ENCODE peak calls at places on chromosomes 4 and X, in seven cellular contexts. B is colonic mucosa, E is astrocyte of the spinal cord, K is AG10803, I is tibial artery, Y is GM12865, W is adrenal gland. N is an unnamed sample.

GRCh38 chr4:99117876-99118693 is 26.0 kb downstream of the ADH4 start:
- DNase-seq in B (no peak), K (peak), I (no peak), W (no peak), Y (peak), E (peak), N (peak)

GRCh38 chrX:49039598-49040375 is 3.4 kb downstream of the TFE3 start:
- DNase-seq in K (peak), W (peak), E (peak), Y (peak), B (peak), I (peak), N (peak)

GRCh38 chrX:11704725-11705495 is 39.2 kb upstream of the ARHGAP6 start:
- DNase-seq in I (no peak), B (no peak), E (peak), K (peak), W (no peak), Y (no peak), N (peak)

GRCh38 chrX:21412883-21413282 is 38.7 kb downstream of the CNKSR2 start:
- DNase-seq in W (no peak), K (peak), I (no peak), E (peak), B (no peak), Y (no peak), N (no peak)

GRCh38 chr4:85734446-85734845 is 259.5 kb downstream of the ARHGAP24 start:
- DNase-seq in K (no peak), B (no peak), W (peak), Y (no peak), I (no peak), E (no peak), N (no peak)

GRCh38 chr4:157221895-157222763 is 1.6 kb downstream of the GRIA2 start:
- DNase-seq in I (peak), B (no peak), E (peak), K (no peak), W (no peak), Y (no peak), N (no peak)

GRCh38 chrX:7083468-7084396 is 63.8 kb upstream of the STS start:
- DNase-seq in Y (peak), I (no peak), W (peak), B (no peak), K (peak), E (peak), N (peak)

GRCh38 chrX:130944230-130944629 is 41.2 kb upstream of the ENOX2 start:
- DNase-seq in E (no peak), B (no peak), W (no peak), K (no peak), I (no peak), Y (no peak), N (no peak)

GRCh38 chrX:44152867-44153266 is 179.7 kb upstream of the NDP start:
- DNase-seq in W (no peak), K (peak), I (no peak), B (no peak), Y (no peak), E (no peak), N (peak)

GRCh38 chrX:22164770-22165388 is 107.8 kb upstream of the CBLL2 start:
- DNase-seq in I (no peak), E (peak), B (no peak), W (no peak), K (peak), Y (no peak), N (peak)

GRCh38 chr4:81452452-81453011 is 19.2 kb downstream of the RASGEF1B start:
- DNase-seq in E (no peak), I (no peak), Y (no peak), B (no peak), W (no peak), K (no peak), N (no peak)

GRCh38 chrX:149522914-149523313 is 17.8 kb upstream of the IDS start:
- DNase-seq in K (no peak), W (no peak), I (no peak), B (no peak), E (no peak), Y (no peak), N (no peak)

GRCh38 chrX:74420194-74421035 is 878 bp upstream of the SLC16A2 start:
- DNase-seq in I (peak), B (peak), W (peak), Y (no peak), E (peak), K (peak), N (peak)

GRCh38 chr4:28449080-28449479 is 1588.4 kb downstream of the STIM2 start:
- DNase-seq in Y (no peak), I (no peak), B (no peak), K (no peak), E (no peak), W (no peak), N (no peak)

GRCh38 chrX:97399400-97399799 is 515.7 kb downstream of the RPA4 start:
- DNase-seq in W (no peak), K (peak), E (peak), Y (peak), I (no peak), B (no peak), N (peak)

GRCh38 chr4:153064571-153064970 is 128.4 kb downstream of the FHDC1 start:
- DNase-seq in W (no peak), Y (no peak), I (no peak), B (peak), K (no peak), E (no peak), N (no peak)

GRCh38 chr4:153362184-153362583 is 17.7 kb downstream of the MND1 start:
- DNase-seq in Y (no peak), I (no peak), K (no peak), W (no peak), E (no peak), B (no peak), N (peak)

GRCh38 chr4:107034091-107034698 is 1.9 kb downstream of the DKK2 start:
- DNase-seq in I (no peak), W (no peak), Y (no peak), B (no peak), K (peak), E (peak), N (peak)

GRCh38 chr4:13944095-13944501 is 316.6 kb upstream of the BOD1L1 start:
- DNase-seq in B (no peak), I (no peak), K (no peak), W (no peak), Y (no peak), E (no peak), N (no peak)

GRCh38 chrX:7316280-7316679 is 168.3 kb upstream of the PUDP start:
- DNase-seq in Y (no peak), K (peak), W (no peak), I (no peak), E (no peak), B (no peak), N (no peak)

GRCh38 chrX:13048265-13048664 is 3.8 kb upstream of the FAM9C start:
- DNase-seq in E (peak), I (no peak), Y (no peak), B (no peak), K (no peak), W (no peak), N (peak)

GRCh38 chrX:133402042-133402453 is 13.2 kb downstream of the GPC4 start:
- DNase-seq in I (no peak), K (peak), W (no peak), Y (no peak), E (peak), B (no peak), N (peak)

GRCh38 chrX:2500091-2500680 is 590 bp downstream of the DHRSX start:
- DNase-seq in I (peak), K (peak), Y (peak), B (peak), E (peak), W (peak), N (peak)

GRCh38 chrX:12010436-12010835 is 127.8 kb upstream of the FRMPD4 start:
- DNase-seq in W (no peak), E (no peak), K (no peak), I (no peak), B (no peak), Y (no peak), N (no peak)

GRCh38 chr4:13313856-13314255 is 170.3 kb downstream of the RAB28 start:
- DNase-seq in W (no peak), B (no peak), I (no peak), Y (no peak), E (no peak), K (no peak), N (no peak)

DNA sequence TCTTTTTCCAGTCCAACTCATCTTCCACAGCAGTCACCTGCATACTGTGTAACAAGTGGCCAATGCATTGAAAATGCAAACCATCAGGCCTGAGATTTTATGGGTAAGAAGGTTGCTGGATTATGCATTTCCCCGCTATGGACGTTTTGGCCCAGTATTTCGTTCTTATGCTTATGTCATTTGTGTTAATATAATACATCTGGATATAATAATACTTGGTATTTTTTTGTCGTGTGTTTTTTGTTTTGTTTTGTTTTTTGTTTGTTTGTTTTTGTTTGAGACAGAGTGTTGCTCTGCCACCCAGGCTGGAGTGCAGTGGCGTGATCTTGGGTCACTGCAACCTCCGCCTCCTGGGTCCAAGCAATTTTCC is 64.6 kb downstream of the COQ2 start:
- DNase-seq in I (no peak), W (no peak), Y (no peak), E (no peak), K (peak), B (no peak), N (no peak)
- H3K4me3 ChIP-seq in I (no peak), W (no peak), Y (no peak), E (no peak), K (no peak), B (no peak), N (no peak)

GRCh38 chr4:122104184-122104583 is 47.9 kb upstream of the BLTP1 start:
- DNase-seq in B (no peak), E (no peak), W (no peak), K (no peak), I (no peak), Y (no peak), N (no peak)

DNA sequence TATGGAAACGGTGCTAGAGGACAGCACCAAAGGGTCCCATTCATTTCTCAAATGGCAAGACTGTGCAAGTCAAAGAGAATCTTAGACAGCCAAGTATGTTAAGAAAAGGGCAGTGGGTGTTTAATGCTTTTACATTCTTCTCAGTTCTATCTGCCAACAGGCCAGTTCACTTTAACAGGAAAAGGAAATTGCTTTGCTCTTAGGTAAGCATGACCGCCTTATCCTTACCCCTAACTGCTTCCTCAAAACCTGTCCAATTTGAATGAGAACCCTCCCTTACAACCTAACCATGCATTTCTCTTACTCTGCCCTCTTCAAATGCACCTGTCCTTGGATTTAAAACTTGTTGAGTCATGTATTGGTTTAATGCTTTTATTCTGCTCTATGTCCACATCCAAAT is 44.5 kb upstream of the BLTP1 start:
- DNase-seq in Y (no peak), W (no peak), K (no peak), E (no peak), I (no peak), B (no peak), N (no peak)
- TF ChIP-seq CTCF in Y (no peak), W (no peak), K (no peak), E (no peak), I (no peak), B (no peak), N (no peak)

GRCh38 chr4:73860884-73861283 is 7.8 kb downstream of the PF4V1 start:
- DNase-seq in K (no peak), B (no peak), E (no peak), W (no peak), I (no peak), Y (no peak), N (no peak)

GRCh38 chr4:73864973-73865372 is 4.2 kb upstream of the CXCL1 start:
- DNase-seq in W (no peak), Y (no peak), B (no peak), K (peak), E (no peak), I (no peak), N (no peak)

GRCh38 chr4:73864365-73864764 is 4.8 kb upstream of the CXCL1 start:
- DNase-seq in I (no peak), E (peak), K (no peak), Y (peak), W (no peak), B (no peak), N (no peak)

GRCh38 chr4:73860175-73860574 is 7.1 kb downstream of the PF4V1 start:
- DNase-seq in K (no peak), W (no peak), B (no peak), E (no peak), I (no peak), Y (no peak), N (no peak)

GRCh38 chr4:73862357-73862756 is 6.8 kb upstream of the CXCL1 start:
- DNase-seq in K (no peak), W (no peak), E (peak), Y (no peak), B (no peak), I (no peak), N (peak)
- H3K4me3 ChIP-seq in K (no peak), W (no peak), E (no peak), Y (no peak), B (no peak), I (no peak), N (no peak)

DNA sequence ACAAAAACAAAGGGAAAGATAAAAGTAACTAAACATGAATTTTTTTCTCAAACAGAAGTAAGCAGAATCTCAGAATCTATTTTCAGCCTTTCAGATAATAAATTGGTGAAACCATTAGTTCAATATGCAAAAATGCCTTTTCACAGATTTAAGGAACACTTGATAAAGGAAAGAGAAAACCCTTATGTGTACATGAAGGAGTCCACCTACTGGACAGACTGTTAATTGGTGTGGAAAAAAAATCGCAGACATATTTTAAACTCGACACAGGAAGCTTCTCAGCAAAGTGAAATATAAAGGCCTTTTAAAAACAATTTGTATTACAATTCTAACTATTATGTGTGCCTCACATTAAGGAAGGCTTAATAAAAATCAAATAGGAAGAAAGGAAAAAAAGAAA is 22.3 kb downstream of the COX7B2 start:
- DNase-seq in W (no peak), I (no peak), E (peak), Y (peak), B (no peak), K (no peak), N (peak)
- TF ChIP-seq CTCF in W (peak), I (peak), E (peak), Y (peak), B (no peak), K (no peak), N (no peak)

DNA sequence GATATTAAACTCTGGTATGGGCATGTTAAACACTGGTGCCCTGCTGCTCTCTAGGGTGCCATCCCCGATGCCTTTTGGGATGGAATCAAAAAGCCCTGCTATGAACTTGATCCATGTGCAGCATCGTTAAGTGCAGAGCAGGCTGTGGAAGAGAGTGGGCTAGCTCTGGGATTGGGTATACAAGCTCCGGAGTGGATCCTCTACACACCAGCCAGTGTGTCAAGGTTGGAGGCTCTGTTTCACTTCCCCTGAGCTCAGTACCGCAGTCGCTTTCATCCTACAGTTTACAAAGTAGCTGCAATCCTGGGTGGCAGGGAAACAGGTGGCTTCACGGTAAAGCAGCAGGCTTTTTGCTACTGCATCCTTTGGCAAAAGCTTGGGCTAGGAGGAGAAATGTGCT is 108.2 kb upstream of the SLC4A4 start:
- DNase-seq in I (no peak), Y (no peak), E (no peak), K (no peak), B (peak), W (no peak), N (no peak)
- H3K4me3 ChIP-seq in I (peak), Y (no peak), E (no peak), K (no peak), B (no peak), W (no peak), N (no peak)

DNA sequence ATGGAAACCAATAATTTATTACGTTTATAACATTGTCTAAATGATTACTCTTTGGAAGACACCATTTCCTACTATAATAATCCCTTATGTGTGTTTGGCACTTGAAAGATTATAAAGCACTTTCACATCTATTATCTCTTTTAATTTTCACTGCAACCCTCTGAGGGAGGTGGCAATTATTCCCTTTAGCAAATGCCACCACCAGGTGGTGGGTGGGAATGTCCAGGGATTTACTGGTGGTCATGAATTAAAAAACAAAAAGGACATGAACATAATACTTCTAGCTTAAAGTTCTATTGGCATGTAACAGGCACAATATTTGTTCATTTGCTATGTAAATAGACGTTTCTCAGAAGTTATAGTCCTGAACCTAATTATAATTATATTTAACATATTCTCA is 1.2 kb upstream of the MGARP start:
- DNase-seq in B (no peak), W (no peak), E (no peak), K (no peak), I (no peak), Y (no peak), N (no peak)
- TF ChIP-seq CTCF in B (no peak), W (no peak), E (peak), K (peak), I (no peak), Y (no peak), N (no peak)

GRCh38 chr4:112514449-112515277 is 1.3 kb downstream of the NEUROG2 start:
- DNase-seq in K (no peak), B (no peak), W (no peak), Y (peak), E (no peak), I (no peak), N (no peak)
- H3K4me3 ChIP-seq in K (peak), B (peak), W (no peak), Y (peak), E (no peak), I (peak), N (peak)

GRCh38 chr4:82715731-82716617 is 82.6 kb downstream of the SCD5 start:
- DNase-seq in Y (no peak), W (peak), K (peak), B (no peak), I (no peak), E (no peak), N (peak)

GRCh38 chr4:82726601-82727000 is 72.0 kb downstream of the SCD5 start:
- DNase-seq in E (no peak), B (no peak), Y (no peak), I (no peak), K (no peak), W (no peak), N (no peak)

GRCh38 chr4:82718067-82718935 is 80.3 kb downstream of the SCD5 start:
- DNase-seq in Y (no peak), W (peak), E (peak), K (peak), B (no peak), I (peak), N (no peak)

GRCh38 chr4:82721819-82722423 is 76.7 kb downstream of the SCD5 start:
- DNase-seq in K (peak), B (no peak), Y (peak), W (no peak), E (no peak), I (no peak), N (no peak)
- TF ChIP-seq CTCF in K (peak), B (peak), Y (peak), W (peak), E (peak), I (no peak), N (peak)